ENCODE peak calls at places on chromosomes 2 and 18, in four cellular contexts. One of them, this sample, is unnamed.

GRCh38 chr18:22113144-22113813 is 56.1 kb upstream of the GATA6 start:
- DNase-seq in endodermal cell: no peak
- DNase-seq in neural progenitor cell: no peak
- DNase-seq in left lung: no peak
- DNase-seq in this sample: no peak

GRCh38 chr2:171763602-171764001 is 76.3 kb downstream of the DYNC1I2 start:
- DNase-seq in endodermal cell: no peak
- DNase-seq in neural progenitor cell: no peak
- DNase-seq in left lung: no peak
- DNase-seq in this sample: no peak

GRCh38 chr18:6561029-6561861 is 146.5 kb upstream of the L3MBTL4 start:
- DNase-seq in neural progenitor cell: peak; percentile 82
- DNase-seq in endodermal cell: peak; percentile 69
- DNase-seq in left lung: peak; percentile 80
- DNase-seq in this sample: no peak

GRCh38 chr18:57062178-57062577 is 84.7 kb upstream of the BOD1L2 start:
- DNase-seq in neural progenitor cell: no peak
- DNase-seq in endodermal cell: no peak
- DNase-seq in left lung: no peak
- DNase-seq in this sample: no peak

GRCh38 chr2:131035112-131035825 is 58.0 kb downstream of the FAM168B start:
- DNase-seq in neural progenitor cell: no peak
- DNase-seq in left lung: peak; percentile 18
- DNase-seq in endodermal cell: peak; percentile 74
- DNase-seq in this sample: peak; percentile 64

GRCh38 chr18:74498712-74499629 is 2.8 kb downstream of the CNDP2 start:
- DNase-seq in neural progenitor cell: no peak
- DNase-seq in endodermal cell: no peak
- DNase-seq in left lung: peak; percentile 84
- DNase-seq in this sample: no peak

GRCh38 chr18:7895346-7895745 is 328.2 kb downstream of the PTPRM start:
- DNase-seq in left lung: no peak
- DNase-seq in neural progenitor cell: no peak
- DNase-seq in endodermal cell: no peak
- DNase-seq in this sample: no peak

GRCh38 chr2:32436150-32436549 is 79.3 kb downstream of the BIRC6 start:
- DNase-seq in left lung: no peak
- DNase-seq in neural progenitor cell: no peak
- DNase-seq in endodermal cell: no peak
- DNase-seq in this sample: no peak

GRCh38 chr18:48997985-48998831 is 47.4 kb upstream of the SMAD7 start:
- DNase-seq in endodermal cell: peak; percentile 97
- DNase-seq in neural progenitor cell: peak; percentile 44
- DNase-seq in left lung: peak; percentile 79
- DNase-seq in this sample: peak; percentile 95

DNA sequence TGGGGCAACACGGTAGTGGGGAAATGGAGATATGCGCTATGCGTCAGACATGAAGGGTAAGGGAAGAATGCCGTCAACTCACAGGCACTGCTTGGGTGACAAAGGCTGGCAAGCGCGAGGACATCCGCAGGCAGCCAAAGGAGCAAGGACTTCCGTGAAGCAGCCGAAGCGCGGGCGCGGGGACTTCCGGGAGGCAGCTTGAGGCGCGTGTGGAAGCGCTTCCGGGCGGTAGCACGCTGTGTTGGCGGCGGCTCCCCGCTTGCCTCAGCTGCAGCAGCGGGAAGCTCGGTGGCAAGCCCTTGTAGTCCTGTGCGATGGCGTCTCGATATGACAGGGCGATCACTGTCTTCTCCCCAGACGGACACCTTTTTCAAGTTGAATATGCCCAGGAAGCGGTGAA is at the start of gene PSMA8:
- DNase-seq in left lung: no peak
- DNase-seq in endodermal cell: peak; percentile 68
- DNase-seq in neural progenitor cell: peak; percentile 17
- DNase-seq in this sample: no peak
- H3K4me3 ChIP-seq in left lung: peak within 1 kb of the TSS; percentile 13
- H3K4me3 ChIP-seq in endodermal cell: no peak within 1 kb of the TSS
- H3K4me3 ChIP-seq in neural progenitor cell: no peak within 1 kb of the TSS
- H3K4me3 ChIP-seq in this sample: no peak within 1 kb of the TSS

GRCh38 chr2:120471166-120471565 is 125.2 kb downstream of the INHBB start:
- DNase-seq in endodermal cell: peak; percentile 25
- DNase-seq in left lung: no peak
- DNase-seq in neural progenitor cell: no peak
- DNase-seq in this sample: no peak
- TF ChIP-seq CTCF in endodermal cell: no peak
- TF ChIP-seq CTCF in left lung: no peak
- TF ChIP-seq CTCF in neural progenitor cell: no peak
- TF ChIP-seq CTCF in this sample: no peak

GRCh38 chr18:35039633-35040032 is 1.6 kb upstream of the MAPRE2 start:
- DNase-seq in neural progenitor cell: no peak
- DNase-seq in endodermal cell: no peak
- DNase-seq in left lung: no peak
- DNase-seq in this sample: no peak
- H3K4me1 ChIP-seq in neural progenitor cell: peaks cover 27% of the 10 kb centered on the region
- H3K4me1 ChIP-seq in endodermal cell: peaks cover 3% of the 10 kb centered on the region
- H3K4me1 ChIP-seq in left lung: peaks cover 43% of the 10 kb centered on the region
- H3K4me1 ChIP-seq in this sample: peaks cover 5% of the 10 kb centered on the region

DNA sequence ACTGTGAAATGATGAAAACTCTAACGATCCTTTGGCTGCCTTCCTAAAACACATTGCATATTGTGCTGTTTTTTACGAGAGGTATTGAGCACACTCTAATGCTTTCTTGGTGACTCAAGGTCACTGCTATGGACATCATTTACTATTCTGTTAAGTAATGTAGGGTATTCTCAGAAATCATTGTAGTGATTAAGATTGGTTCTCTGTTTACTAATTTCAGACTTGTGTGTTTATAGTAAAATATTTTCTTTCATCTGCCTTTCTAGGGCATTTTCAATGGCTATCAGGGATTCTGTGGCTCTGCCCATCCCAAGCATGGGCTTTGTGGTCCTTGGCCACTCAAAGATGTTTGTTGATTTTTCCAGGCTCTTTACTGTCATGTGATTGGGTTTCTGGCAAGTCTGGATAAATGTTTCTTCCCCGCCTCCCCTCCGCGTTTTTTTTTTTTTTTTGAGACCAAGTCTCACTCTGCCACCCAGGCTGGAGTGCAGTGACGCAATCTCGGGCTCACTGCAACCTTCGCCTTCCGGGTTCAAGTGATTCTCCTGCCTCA is 29.3 kb downstream of the UBE2F start:
- DNase-seq in left lung: peak; percentile 59
- DNase-seq in neural progenitor cell: no peak
- DNase-seq in endodermal cell: no peak
- DNase-seq in this sample: no peak
- H3K4me3 ChIP-seq in left lung: no peak overlapping the region
- H3K4me3 ChIP-seq in neural progenitor cell: no peak overlapping the region
- H3K4me3 ChIP-seq in endodermal cell: no peak overlapping the region
- H3K4me3 ChIP-seq in this sample: no peak overlapping the region

DNA sequence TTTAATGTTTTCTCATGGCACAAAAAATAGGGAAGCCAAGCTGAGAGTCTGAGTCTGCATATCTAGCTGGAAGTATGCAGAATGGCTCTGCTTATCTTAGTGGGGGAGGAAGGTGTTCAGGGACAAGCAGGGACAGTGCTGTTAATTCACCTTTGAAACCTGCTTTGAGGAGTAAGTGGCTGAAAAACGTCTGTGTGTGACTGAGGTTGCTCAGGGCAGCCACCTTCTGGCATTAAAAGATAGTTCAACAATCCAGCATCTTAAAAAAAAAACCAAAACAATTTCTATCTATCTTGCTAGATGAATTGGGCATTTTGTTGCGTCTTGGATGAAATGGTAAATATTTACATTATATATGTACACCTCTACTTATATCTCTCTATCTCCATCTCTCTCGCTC is 2.0 kb upstream of the TRPM8 start:
- DNase-seq in neural progenitor cell: peak; percentile 33
- DNase-seq in left lung: no peak
- DNase-seq in endodermal cell: no peak
- DNase-seq in this sample: no peak
- TF ChIP-seq CTCF in neural progenitor cell: peak; percentile 49
- TF ChIP-seq CTCF in left lung: no peak
- TF ChIP-seq CTCF in endodermal cell: peak; percentile 62
- TF ChIP-seq CTCF in this sample: peak; percentile 49